ENCODE peak calls at places on chromosomes 6 and 20, in six cellular contexts. P is activated CD8-positive, alpha-beta memory T cell treated with anti-CD3 and anti-CD28 coated beads for 1 hour; R is endothelial cell; M is activated T-cell treated with anti-CD3 and anti-CD28 coated beads, Interleukin-2, amount 50 U/mL, for 1 hour; U is nephron progenitor cell; Y is H9. H is an unnamed sample.

GRCh38 chr20:62362991-62363919 is 3.9 kb downstream of the LAMA5 start:
- DNase-seq in P (no peak), Y (peak), R (no peak), M (no peak), U (no peak), H (no peak)

GRCh38 chr20:6057704-6058103 is 3.8 kb upstream of the LRRN4 start:
- DNase-seq in R (no peak), U (no peak), P (no peak), Y (no peak), M (no peak), H (no peak)

GRCh38 chr6:100664274-100665040 is 199.7 kb upstream of the SIM1 start:
- DNase-seq in M (no peak), U (no peak), Y (no peak), P (no peak), R (no peak), H (no peak)

GRCh38 chr20:16599257-16599656 is 26.0 kb upstream of the KIF16B start:
- DNase-seq in U (no peak), R (no peak), Y (no peak), M (no peak), P (no peak), H (no peak)

GRCh38 chr20:58772786-58773185 is 77.9 kb downstream of the GNAS-AS1 start:
- DNase-seq in U (no peak), R (no peak), M (no peak), Y (no peak), P (no peak), H (no peak)

GRCh38 chr20:50020283-50020682 is 37.5 kb downstream of the SNAI1 start:
- DNase-seq in R (no peak), M (no peak), Y (no peak), U (no peak), P (no peak), H (no peak)

GRCh38 chr6:52201493-52201892 is 15.3 kb downstream of the IL17A start:
- DNase-seq in Y (no peak), R (no peak), M (no peak), U (no peak), P (no peak), H (no peak)

GRCh38 chr20:4412216-4412615 is 309.5 kb upstream of the PRND start:
- DNase-seq in Y (no peak), M (no peak), U (no peak), P (no peak), R (no peak), H (no peak)

GRCh38 chr6:156630613-156631302 is 146.4 kb upstream of the ARID1B start:
- DNase-seq in U (no peak), M (no peak), Y (no peak), R (no peak), P (no peak), H (no peak)

GRCh38 chr6:163860194-163861081 is 445.9 kb downstream of the QKI start:
- DNase-seq in M (no peak), U (peak), Y (no peak), R (no peak), P (no peak), H (no peak)

H was measured in caudate nucleus.